ENCODE peak calls at places on chromosomes 13 and 19, in six cellular contexts. One of them, this sample, is unnamed.

GRCh38 chr13:39656325-39656677 is 839 bp downstream of the COG6 start:
- DNase-seq in HepG2: no peak
- DNase-seq in endothelial cell of umbilical vein: no peak
- DNase-seq in GM12878: no peak
- DNase-seq in A549: no peak
- DNase-seq in NB4: peak
- DNase-seq in this sample: no peak

GRCh38 chr13:107799001-107799400 is 416.3 kb downstream of the LIG4 start:
- DNase-seq in A549: no peak
- DNase-seq in endothelial cell of umbilical vein: peak
- DNase-seq in GM12878: no peak
- DNase-seq in NB4: no peak
- DNase-seq in HepG2: no peak
- DNase-seq in this sample: no peak

GRCh38 chr13:100880166-100880565 is 205.6 kb upstream of the TMTC4 start:
- DNase-seq in endothelial cell of umbilical vein: no peak
- DNase-seq in HepG2: no peak
- DNase-seq in A549: no peak
- DNase-seq in GM12878: no peak
- DNase-seq in NB4: no peak
- DNase-seq in this sample: no peak

GRCh38 chr19:56333506-56333905 is 18.9 kb upstream of the ZSCAN5A start:
- DNase-seq in endothelial cell of umbilical vein: peak
- DNase-seq in A549: peak
- DNase-seq in HepG2: peak
- DNase-seq in NB4: peak
- DNase-seq in GM12878: no peak
- DNase-seq in this sample: peak

GRCh38 chr13:109718726-109719125 is 67.7 kb downstream of the IRS2 start:
- DNase-seq in endothelial cell of umbilical vein: no peak
- DNase-seq in NB4: no peak
- DNase-seq in GM12878: no peak
- DNase-seq in HepG2: no peak
- DNase-seq in A549: no peak
- DNase-seq in this sample: no peak

GRCh38 chr19:778910-779653 is 18.2 kb upstream of the PTBP1 start:
- DNase-seq in HepG2: peak
- DNase-seq in endothelial cell of umbilical vein: peak
- DNase-seq in A549: peak
- DNase-seq in GM12878: no peak
- DNase-seq in NB4: no peak
- DNase-seq in this sample: no peak

GRCh38 chr13:98496966-98497365 is 79.9 kb downstream of the STK24 start:
- DNase-seq in GM12878: no peak
- DNase-seq in A549: no peak
- DNase-seq in NB4: no peak
- DNase-seq in endothelial cell of umbilical vein: no peak
- DNase-seq in HepG2: no peak
- DNase-seq in this sample: no peak

GRCh38 chr13:76925115-76925514 is 23.2 kb upstream of the ACOD1 start:
- DNase-seq in GM12878: no peak
- DNase-seq in A549: no peak
- DNase-seq in HepG2: no peak
- DNase-seq in NB4: no peak
- DNase-seq in endothelial cell of umbilical vein: no peak
- DNase-seq in this sample: no peak

GRCh38 chr19:51417107-51417806 is at the start of gene SIGLEC10:
- DNase-seq in A549: no peak
- DNase-seq in NB4: peak
- DNase-seq in HepG2: no peak
- DNase-seq in endothelial cell of umbilical vein: no peak
- DNase-seq in GM12878: no peak
- DNase-seq in this sample: peak

GRCh38 chr13:37136187-37136586 is 30.7 kb upstream of the CSNK1A1L start:
- DNase-seq in GM12878: no peak
- DNase-seq in endothelial cell of umbilical vein: peak
- DNase-seq in NB4: no peak
- DNase-seq in HepG2: no peak
- DNase-seq in A549: no peak
- DNase-seq in this sample: no peak

GRCh38 chr19:35451278-35452096 is 3.4 kb downstream of the FFAR2 start:
- DNase-seq in endothelial cell of umbilical vein: no peak
- DNase-seq in GM12878: peak
- DNase-seq in NB4: no peak
- DNase-seq in HepG2: no peak
- DNase-seq in A549: no peak
- DNase-seq in this sample: no peak

GRCh38 chr19:18158471-18158870 is 5.5 kb downstream of the PIK3R2 start:
- DNase-seq in endothelial cell of umbilical vein: no peak
- DNase-seq in HepG2: no peak
- DNase-seq in A549: no peak
- DNase-seq in GM12878: no peak
- DNase-seq in NB4: no peak
- DNase-seq in this sample: no peak

GRCh38 chr19:18155095-18156087 is 2.4 kb downstream of the PIK3R2 start:
- DNase-seq in NB4: no peak
- DNase-seq in HepG2: no peak
- DNase-seq in endothelial cell of umbilical vein: no peak
- DNase-seq in A549: no peak
- DNase-seq in GM12878: no peak
- DNase-seq in this sample: no peak

GRCh38 chr19:18157465-18158063 is 4.6 kb downstream of the PIK3R2 start:
- DNase-seq in endothelial cell of umbilical vein: no peak
- DNase-seq in GM12878: no peak
- DNase-seq in HepG2: no peak
- DNase-seq in A549: no peak
- DNase-seq in NB4: no peak
- DNase-seq in this sample: no peak

GRCh38 chr19:18156268-18156667 is 3.3 kb downstream of the PIK3R2 start:
- DNase-seq in GM12878: no peak
- DNase-seq in HepG2: no peak
- DNase-seq in NB4: no peak
- DNase-seq in endothelial cell of umbilical vein: no peak
- DNase-seq in A549: no peak
- DNase-seq in this sample: no peak

DNA sequence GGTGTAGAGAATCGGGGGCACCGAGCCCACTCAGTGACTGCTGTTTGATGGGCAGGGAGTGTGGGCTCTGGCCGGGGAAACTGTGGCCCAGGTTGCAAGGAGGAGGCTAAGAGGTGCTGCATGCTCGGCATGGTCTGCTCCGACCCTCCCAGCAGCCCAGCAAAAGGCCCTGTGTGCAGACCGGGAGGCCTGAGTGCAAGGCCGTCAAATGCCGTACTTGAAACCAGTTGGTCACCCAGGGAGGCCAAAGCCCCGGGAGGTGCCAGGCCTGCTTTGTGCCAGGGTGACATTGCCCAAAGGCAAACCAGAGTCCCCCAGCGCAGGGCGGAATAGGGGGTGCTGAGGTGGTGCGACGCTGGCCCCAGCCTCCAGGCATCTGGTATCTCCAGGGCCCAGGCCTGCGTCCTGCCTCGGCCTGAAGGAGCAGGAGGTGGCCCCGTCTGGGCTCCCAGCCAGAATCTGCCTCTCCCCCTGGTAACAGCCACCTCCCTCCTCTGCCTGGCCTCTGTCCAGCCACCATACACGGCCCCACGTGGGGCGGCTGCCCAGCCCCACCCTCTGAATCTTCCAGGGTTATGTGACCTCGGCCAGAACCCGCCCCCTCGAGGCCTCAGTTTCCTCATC is 4.0 kb downstream of the PIK3R2 start:
- DNase-seq in GM12878: no peak
- DNase-seq in HepG2: peak
- DNase-seq in NB4: no peak
- DNase-seq in endothelial cell of umbilical vein: peak
- DNase-seq in A549: peak
- DNase-seq in this sample: peak
- TF ChIP-seq MYC in GM12878: no peak
- TF ChIP-seq MYC in HepG2: no peak
- TF ChIP-seq MYC in NB4: no peak
- TF ChIP-seq MYC in endothelial cell of umbilical vein: no peak
- TF ChIP-seq MYC in A549: no peak
- TF ChIP-seq MYC in this sample: no peak

DNA sequence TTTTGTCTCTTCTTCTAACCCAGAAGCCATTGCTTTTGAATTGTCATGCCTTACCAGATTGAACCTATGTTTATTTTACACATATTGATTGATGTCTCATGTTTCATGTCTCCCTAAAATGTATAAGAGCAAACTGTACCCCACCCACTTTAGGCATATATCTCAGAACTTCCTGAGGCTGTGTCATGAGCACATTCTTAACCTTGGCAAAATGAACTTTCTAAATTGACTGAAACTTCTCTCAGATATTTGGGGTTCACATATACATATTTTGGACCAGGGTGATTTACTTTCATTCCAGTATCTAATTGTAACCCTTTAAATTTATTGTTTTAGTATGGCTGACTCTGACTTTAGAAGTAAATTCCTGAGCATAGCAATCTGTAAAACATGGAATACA is 723.9 kb upstream of the PCDH20 start:
- DNase-seq in GM12878: no peak
- DNase-seq in A549: no peak
- DNase-seq in endothelial cell of umbilical vein: no peak
- DNase-seq in NB4: no peak
- DNase-seq in HepG2: no peak
- DNase-seq in this sample: no peak
- TF ChIP-seq MYC in GM12878: no peak
- TF ChIP-seq MYC in A549: no peak
- TF ChIP-seq MYC in endothelial cell of umbilical vein: no peak
- TF ChIP-seq MYC in NB4: no peak
- TF ChIP-seq MYC in HepG2: no peak
- TF ChIP-seq MYC in this sample: no peak

DNA sequence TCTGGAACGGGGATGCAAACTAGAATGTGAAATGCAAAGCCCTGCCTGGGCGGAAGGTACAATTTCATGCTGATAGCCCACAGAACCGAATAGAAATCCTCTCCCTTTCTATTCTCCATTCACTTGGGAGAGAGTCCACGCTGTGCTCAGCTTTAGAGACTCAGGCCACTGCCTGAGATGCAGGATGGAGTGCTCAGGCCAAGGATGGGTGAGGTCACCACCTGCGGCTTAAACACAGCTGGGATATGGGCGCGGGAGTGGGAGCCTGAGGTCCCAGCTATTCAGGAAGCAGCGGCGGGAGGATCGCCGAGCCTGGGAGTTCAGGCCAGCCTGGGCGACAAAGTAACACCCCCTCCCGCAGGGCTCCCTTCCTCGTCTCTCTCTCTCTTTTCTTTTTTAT is 446 bp upstream of the ZNF83 start:
- DNase-seq in NB4: no peak
- DNase-seq in endothelial cell of umbilical vein: no peak
- DNase-seq in HepG2: no peak
- DNase-seq in A549: no peak
- DNase-seq in GM12878: no peak
- DNase-seq in this sample: peak
- TF ChIP-seq MYC in NB4: no peak
- TF ChIP-seq MYC in endothelial cell of umbilical vein: no peak
- TF ChIP-seq MYC in HepG2: no peak
- TF ChIP-seq MYC in A549: no peak
- TF ChIP-seq MYC in GM12878: no peak
- TF ChIP-seq MYC in this sample: no peak

GRCh38 chr13:71964491-71965108 is 97.6 kb upstream of the DACH1 start:
- DNase-seq in endothelial cell of umbilical vein: no peak
- DNase-seq in HepG2: no peak
- DNase-seq in NB4: no peak
- DNase-seq in A549: no peak
- DNase-seq in GM12878: no peak
- DNase-seq in this sample: no peak
- TF ChIP-seq MYC in endothelial cell of umbilical vein: no peak
- TF ChIP-seq MYC in HepG2: no peak
- TF ChIP-seq MYC in NB4: no peak
- TF ChIP-seq MYC in A549: no peak
- TF ChIP-seq MYC in GM12878: no peak
- TF ChIP-seq MYC in this sample: no peak

DNA sequence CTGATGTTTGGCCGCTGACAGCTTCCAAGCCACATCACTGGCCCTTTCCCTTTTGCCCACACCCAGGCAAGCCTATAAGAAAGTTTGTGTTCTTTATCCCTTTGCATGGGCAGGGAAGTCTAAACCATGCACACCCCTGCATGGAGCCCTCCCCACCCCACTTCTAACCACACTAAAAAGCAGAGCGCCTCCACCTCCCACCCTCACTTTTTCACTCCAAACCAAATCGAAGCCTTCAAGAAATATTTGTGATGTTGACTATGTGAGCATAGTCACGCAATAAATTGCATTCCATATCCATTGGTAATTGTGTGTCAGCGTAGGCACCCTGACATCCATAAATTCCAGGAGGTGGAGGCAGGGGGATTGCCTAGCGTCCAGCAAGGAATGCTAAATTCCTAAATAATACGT is 104.4 kb upstream of the LSM14A start:
- DNase-seq in NB4: no peak
- DNase-seq in A549: peak
- DNase-seq in GM12878: no peak
- DNase-seq in endothelial cell of umbilical vein: no peak
- DNase-seq in HepG2: no peak
- DNase-seq in this sample: no peak
- TF ChIP-seq MYC in NB4: no peak
- TF ChIP-seq MYC in A549: no peak
- TF ChIP-seq MYC in GM12878: no peak
- TF ChIP-seq MYC in endothelial cell of umbilical vein: no peak
- TF ChIP-seq MYC in HepG2: no peak
- TF ChIP-seq MYC in this sample: no peak

DNA sequence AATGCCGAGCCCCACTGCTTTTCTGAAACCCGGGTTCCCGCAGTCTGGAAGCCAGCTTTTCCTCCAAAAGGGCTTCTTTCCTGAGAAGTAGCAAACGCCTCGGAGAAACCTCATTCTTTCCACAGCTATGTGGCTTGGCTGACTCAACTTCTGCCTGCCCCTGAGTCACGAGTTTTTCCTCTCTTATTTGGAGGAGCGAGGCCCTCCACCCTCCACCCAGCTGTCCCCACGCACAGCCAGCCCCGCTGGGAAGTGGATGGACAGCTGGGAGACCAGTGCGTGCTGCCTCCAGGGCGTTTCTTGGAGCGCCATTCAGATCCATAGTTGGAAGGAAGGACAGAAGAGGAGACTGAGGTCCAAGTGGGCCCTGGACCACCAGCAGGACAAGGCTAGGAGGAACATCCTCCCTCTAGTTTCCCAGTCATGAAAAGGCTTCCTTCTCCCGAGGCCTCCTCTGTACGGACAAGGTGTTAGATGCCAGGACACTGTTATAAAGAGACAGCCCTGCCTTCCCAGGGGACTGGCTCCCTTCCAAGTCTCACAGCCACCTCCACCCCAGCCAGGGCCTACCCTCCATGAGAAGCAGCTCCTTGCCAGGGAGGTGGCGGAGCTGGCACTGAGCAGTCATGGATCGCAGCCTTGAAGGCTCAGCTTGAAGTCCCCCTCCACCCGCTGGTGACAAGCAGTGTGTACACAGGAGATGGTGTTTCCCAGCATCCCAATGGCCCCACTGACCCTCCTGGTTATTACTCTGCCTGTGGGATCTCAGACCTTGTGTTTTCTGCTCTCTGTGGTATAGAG is 2.5 kb upstream of the PLEKHF1 start:
- DNase-seq in GM12878: no peak
- DNase-seq in HepG2: no peak
- DNase-seq in endothelial cell of umbilical vein: peak
- DNase-seq in NB4: no peak
- DNase-seq in A549: peak
- DNase-seq in this sample: peak
- TF ChIP-seq MYC in GM12878: no peak
- TF ChIP-seq MYC in HepG2: no peak
- TF ChIP-seq MYC in endothelial cell of umbilical vein: no peak
- TF ChIP-seq MYC in NB4: no peak
- TF ChIP-seq MYC in A549: no peak
- TF ChIP-seq MYC in this sample: no peak